ENCODE peak calls at places on chromosomes 5 and 9, in seven cellular contexts. W, Y, G, J, E, S and U are unnamed samples.

GRCh38 chr9:77743381-77743780 is 95.3 kb upstream of the GNA14 start:
- DNase-seq in W (no peak), Y (peak; percentile 63), G (no peak), J (no peak), E (no peak), S (no peak), U (no peak)

GRCh38 chr5:130541617-130542221 is 623.3 kb downstream of the HINT1 start:
- DNase-seq in W (no peak), Y (peak; percentile 0), G (peak; percentile 86), J (no peak), E (no peak), S (no peak), U (no peak)

GRCh38 chr9:72952914-72953313 is at the start of gene ALDH1A1:
- DNase-seq in W (peak; percentile 50), Y (no peak), G (no peak), J (peak; percentile 73), E (no peak), S (no peak), U (no peak)

GRCh38 chr9:136645903-136646754 is 16.6 kb upstream of the EGFL7 start:
- DNase-seq in W (peak; percentile 61), Y (no peak), G (no peak), J (peak; percentile 48), E (no peak), S (no peak), U (peak; percentile 74)

GRCh38 chr5:119795768-119796167 is 166.4 kb downstream of the FAM170A start:
- DNase-seq in W (no peak), Y (peak; percentile 8), G (peak; percentile 22), J (no peak), E (no peak), S (no peak), U (no peak)

GRCh38 chr5:170752257-170753215 is 31.0 kb upstream of the GABRP start:
- DNase-seq in W (no peak), Y (no peak), G (no peak), J (no peak), E (no peak), S (no peak), U (no peak)

GRCh38 chr5:6829150-6829784 is 116.0 kb downstream of the TENT4A start:
- DNase-seq in W (no peak), Y (peak; percentile 79), G (no peak), J (no peak), E (peak; percentile 58), S (no peak), U (no peak)

GRCh38 chr5:52015760-52016159 is 632.5 kb downstream of the ISL1 start:
- DNase-seq in W (peak; percentile 31), Y (no peak), G (no peak), J (no peak), E (no peak), S (no peak), U (no peak)

GRCh38 chr9:115594551-115594950 is 476.6 kb upstream of the TNC start:
- DNase-seq in W (no peak), Y (peak; percentile 51), G (no peak), J (no peak), E (no peak), S (no peak), U (no peak)

GRCh38 chr5:77773734-77774280 is 2.3 kb downstream of the TBCA start:
- DNase-seq in W (no peak), Y (peak; percentile 2), G (no peak), J (peak; percentile 74), E (no peak), S (no peak), U (peak; percentile 53)

GRCh38 chr9:123131993-123132392 is 98.5 kb downstream of the GPR21 start:
- DNase-seq in W (no peak), Y (no peak), G (no peak), J (no peak), E (no peak), S (no peak), U (no peak)

GRCh38 chr5:115366223-115366622 is 69.8 kb upstream of the CCDC112 start:
- DNase-seq in W (peak; percentile 66), Y (peak; percentile 93), G (peak; percentile 81), J (no peak), E (no peak), S (no peak), U (no peak)

GRCh38 chr5:141816598-141817399 is 61.4 kb downstream of the PCDH1 start:
- DNase-seq in W (no peak), Y (no peak), G (no peak), J (peak; percentile 99), E (no peak), S (no peak), U (peak; percentile 94)

GRCh38 chr9:19409406-19410194 is 791 bp downstream of the ACER2 start:
- DNase-seq in W (peak; percentile 37), Y (peak; percentile 18), G (peak; percentile 27), J (peak; percentile 74), E (no peak), S (peak; percentile 8), U (peak; percentile 64)

GRCh38 chr9:32260481-32260880 is 124.0 kb upstream of the ACO1 start:
- DNase-seq in W (no peak), Y (no peak), G (no peak), J (no peak), E (no peak), S (no peak), U (peak; percentile 23)

GRCh38 chr9:127896395-127897193 is 2.8 kb downstream of the ST6GALNAC6 start:
- DNase-seq in W (no peak), Y (no peak), G (no peak), J (no peak), E (no peak), S (no peak), U (no peak)

GRCh38 chr5:169606279-169606678 is 22.7 kb downstream of the SPDL1 start:
- DNase-seq in W (no peak), Y (no peak), G (no peak), J (no peak), E (no peak), S (no peak), U (no peak)

GRCh38 chr5:169607882-169608281 is 24.3 kb downstream of the SPDL1 start:
- DNase-seq in W (no peak), Y (no peak), G (no peak), J (no peak), E (no peak), S (no peak), U (no peak)

GRCh38 chr5:169609716-169610115 is 26.1 kb downstream of the SPDL1 start:
- DNase-seq in W (no peak), Y (no peak), G (no peak), J (peak; percentile 7), E (no peak), S (no peak), U (peak; percentile 1)

DNA sequence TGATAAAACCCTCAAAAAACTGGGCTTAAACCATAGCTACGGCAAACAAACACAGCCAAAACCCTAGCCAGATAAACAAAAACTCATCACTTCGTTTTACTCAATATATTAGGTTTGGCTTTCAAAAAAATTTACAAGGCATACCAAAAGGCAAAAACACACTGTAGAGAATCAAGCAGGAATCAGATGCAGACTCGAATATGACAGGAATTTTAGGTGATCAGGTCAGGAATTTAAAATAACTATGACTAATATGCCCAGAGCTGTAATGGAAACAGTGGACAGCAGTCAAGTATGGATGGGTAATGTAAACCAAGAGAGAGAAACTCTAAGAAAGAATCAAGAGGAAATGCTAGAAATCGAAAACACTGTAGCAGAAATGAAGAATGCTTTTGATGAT is 26.5 kb upstream of the DOCK2 start:
- DNase-seq in W (no peak), Y (no peak), G (peak; percentile 68), J (no peak), E (no peak), S (no peak), U (no peak)
- TF ChIP-seq EZH2phosphoT487 in W (no peak), Y (no peak), G (no peak), J (no peak), E (no peak), S (no peak), U (no peak)

DNA sequence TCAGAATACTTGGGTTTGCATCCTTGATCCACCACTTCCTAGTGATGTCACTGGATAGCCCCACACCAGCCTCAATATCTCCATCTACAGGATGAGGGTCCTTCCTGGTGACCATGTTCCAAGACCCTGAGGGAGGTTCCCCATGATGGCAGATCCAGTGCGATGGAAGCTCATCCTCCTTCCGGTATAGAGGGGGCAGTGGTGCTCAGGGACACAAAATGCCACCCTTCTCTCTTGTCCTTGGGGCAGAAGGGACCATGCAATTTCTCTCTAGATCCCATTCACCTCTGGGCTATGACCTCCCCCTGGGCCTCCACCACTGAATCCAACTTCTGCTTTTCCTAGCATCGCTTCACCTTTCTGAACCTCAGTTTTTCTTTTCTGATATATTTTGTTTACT is 5.4 kb upstream of the SLC25A51 start:
- DNase-seq in W (no peak), Y (no peak), G (no peak), J (no peak), E (no peak), S (no peak), U (no peak)
- TF ChIP-seq EZH2 in W (no peak), Y (no peak), G (no peak), J (no peak), E (no peak), S (no peak), U (no peak)

GRCh38 chr5:132438931-132439330 is 51.6 kb downstream of the IRF1 start:
- DNase-seq in W (no peak), Y (peak; percentile 38), G (no peak), J (no peak), E (no peak), S (no peak), U (no peak)

GRCh38 chr5:132436936-132437335 is 53.6 kb downstream of the IRF1 start:
- DNase-seq in W (no peak), Y (no peak), G (no peak), J (no peak), E (no peak), S (no peak), U (no peak)

GRCh38 chr5:132435891-132436290 is 54.7 kb downstream of the IRF1 start:
- DNase-seq in W (no peak), Y (no peak), G (no peak), J (no peak), E (no peak), S (no peak), U (no peak)

GRCh38 chr5:132439521-132440206 is 50.9 kb downstream of the IRF1 start:
- DNase-seq in W (no peak), Y (peak; percentile 97), G (peak; percentile 46), J (no peak), E (no peak), S (no peak), U (no peak)

DNA sequence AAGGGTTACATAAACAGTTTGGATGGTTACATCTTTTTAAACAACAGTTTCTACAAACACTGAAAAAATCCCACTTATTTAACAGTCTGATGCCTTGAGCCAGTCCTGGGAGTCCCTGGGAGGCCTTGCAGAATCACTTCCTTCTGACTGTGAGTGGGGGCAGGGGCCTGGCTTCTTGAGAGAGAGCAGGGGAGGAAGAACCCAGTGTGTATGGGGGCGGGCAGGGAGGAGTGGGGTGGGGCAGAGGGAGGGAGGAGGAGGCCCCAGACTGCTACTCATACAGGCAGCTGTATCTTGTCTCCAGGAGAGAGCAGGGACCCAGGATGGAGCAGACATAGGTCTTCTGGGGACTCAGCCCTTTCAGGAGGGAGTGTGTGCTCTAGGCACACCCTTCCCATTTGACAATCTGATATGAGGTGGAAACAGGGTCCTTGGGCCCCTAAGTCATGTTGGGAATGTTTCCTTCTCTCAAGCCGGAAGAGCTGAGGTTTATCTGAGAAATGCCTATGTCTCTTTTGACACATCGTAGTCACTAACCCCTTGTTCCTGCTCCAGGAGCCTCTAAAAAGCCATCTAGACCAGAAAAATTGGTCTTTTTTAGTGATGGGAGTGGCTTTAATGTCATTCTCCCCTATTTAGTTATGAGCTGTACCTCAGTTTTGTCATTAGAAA is 52.8 kb downstream of the IRF1 start:
- DNase-seq in W (peak; percentile 82), Y (peak; percentile 90), G (no peak), J (peak; percentile 61), E (peak; percentile 59), S (no peak), U (peak; percentile 44)
- H3K4me1 ChIP-seq in W (peaks cover 31% of the 10 kb centered on the region), Y (peaks cover 35% of the 10 kb centered on the region), G (peaks cover 4% of the 10 kb centered on the region), J (peaks cover 3% of the 10 kb centered on the region), E (peaks cover 57% of the 10 kb centered on the region), S (peaks cover 4% of the 10 kb centered on the region), U (peaks cover 19% of the 10 kb centered on the region)

GRCh38 chr5:75031366-75031765 is 21.0 kb downstream of the GCNT4 start:
- DNase-seq in W (no peak), Y (no peak), G (no peak), J (no peak), E (no peak), S (no peak), U (no peak)
- TF ChIP-seq EZH2phosphoT487 in W (no peak), Y (no peak), G (no peak), J (no peak), E (no peak), S (no peak), U (no peak)